ENCODE peak calls at places on chromosomes 6 and 20, in seven cellular contexts. U is stomach, H is transverse colon, Y is HCT116, C is GM23338, Z is breast epithelium, I is endothelial cell of umbilical vein. W is an unnamed sample.

GRCh38 chr20:57048027-57048869 is 218.2 kb downstream of the BMP7 start:
- DNase-seq in U (no peak), H (peak; percentile 37), Y (no peak), C (peak; percentile 76), Z (no peak), I (no peak), W (no peak)

GRCh38 chr20:25579081-25579770 is 6.1 kb downstream of the NINL start:
- DNase-seq in U (no peak), H (no peak), Y (no peak), C (peak; percentile 42), Z (no peak), I (no peak), W (no peak)

GRCh38 chr6:32131439-32131948 is 1.4 kb upstream of the FKBPL start:
- DNase-seq in U (no peak), H (no peak), Y (no peak), C (no peak), Z (no peak), I (no peak), W (no peak)

GRCh38 chr20:62426678-62427077 is 661 bp downstream of the RBBP8NL start:
- DNase-seq in U (peak; percentile 74), H (no peak), Y (no peak), C (peak; percentile 71), Z (peak; percentile 65), I (no peak), W (peak; percentile 83)

GRCh38 chr6:12164508-12164770 is 125.7 kb upstream of the EDN1 start:
- DNase-seq in U (no peak), H (no peak), Y (no peak), C (no peak), Z (no peak), I (no peak), W (no peak)

GRCh38 chr20:10982692-10983091 is 308.9 kb upstream of the JAG1 start:
- DNase-seq in U (no peak), H (no peak), Y (no peak), C (no peak), Z (no peak), I (no peak), W (no peak)

GRCh38 chr20:36862857-36863668 is 12.9 kb upstream of the TLDC2 start:
- DNase-seq in U (no peak), H (no peak), Y (no peak), C (peak; percentile 43), Z (no peak), I (peak; percentile 19), W (no peak)

GRCh38 chr6:124131259-124131658 is 327.6 kb downstream of the NKAIN2 start:
- DNase-seq in U (no peak), H (no peak), Y (no peak), C (no peak), Z (no peak), I (no peak), W (no peak)

GRCh38 chr6:168956884-168957730 is 296.5 kb downstream of the THBS2 start:
- DNase-seq in U (peak; percentile 67), H (peak; percentile 73), Y (peak; percentile 54), C (peak; percentile 78), Z (no peak), I (peak; percentile 17), W (peak; percentile 37)

GRCh38 chr6:4059115-4059777 is 19.7 kb downstream of the FAM217A start:
- DNase-seq in U (no peak), H (no peak), Y (no peak), C (no peak), Z (no peak), I (peak; percentile 62), W (no peak)

DNA sequence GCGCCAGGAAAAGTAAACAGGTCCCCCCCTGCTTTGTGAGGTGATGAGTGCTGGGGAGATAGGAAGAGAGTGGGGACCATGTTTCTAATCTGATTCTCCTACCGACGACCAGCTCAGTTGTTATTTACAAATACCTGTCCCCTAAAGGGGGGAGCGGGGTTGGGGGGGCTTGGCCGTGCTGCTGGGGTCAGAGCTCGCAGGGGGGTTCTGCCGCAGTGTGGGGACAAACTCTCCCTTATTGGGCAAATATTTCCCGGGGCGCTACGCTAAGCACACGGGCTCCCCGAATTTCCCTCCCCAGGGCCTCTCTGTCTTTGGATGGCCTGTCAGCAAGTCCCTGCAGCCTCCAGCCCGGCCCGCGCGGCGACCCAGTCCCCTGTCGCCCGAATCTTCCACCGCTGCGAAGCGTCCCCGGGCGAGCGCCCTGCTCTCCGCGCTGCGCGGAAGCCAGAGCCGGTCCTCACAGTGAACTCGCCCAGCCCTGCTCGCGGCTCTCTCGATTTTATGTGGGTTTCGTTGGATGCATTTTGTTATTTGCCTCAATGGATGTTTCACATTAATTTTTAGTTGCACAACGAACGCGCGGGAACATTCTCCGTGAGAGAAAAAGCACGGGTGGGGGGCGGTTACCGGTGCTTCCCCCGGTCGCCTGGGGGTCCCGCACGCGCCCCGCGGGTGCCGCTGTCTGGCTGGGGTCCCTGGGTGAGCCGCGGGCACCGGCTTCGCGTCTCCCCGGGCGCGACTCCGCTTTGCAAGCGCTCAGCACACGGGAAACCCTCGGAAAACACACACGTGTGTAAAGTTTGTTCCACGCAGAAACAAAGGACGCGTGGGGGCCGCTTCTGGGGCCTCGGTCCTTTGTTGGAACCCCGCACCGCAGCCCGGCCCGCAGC is 1.5 kb upstream of the STX16 start:
- DNase-seq in U (peak; percentile 34), H (peak; percentile 28), Y (no peak), C (peak; percentile 58), Z (no peak), I (no peak), W (peak; percentile 33)
- TF ChIP-seq POLR2AphosphoS5 in U (no peak), H (no peak), Y (no peak), C (no peak), Z (no peak), I (no peak), W (no peak)

GRCh38 chr6:137869781-137870180 is 2.7 kb downstream of the TNFAIP3 start:
- DNase-seq in U (no peak), H (no peak), Y (no peak), C (no peak), Z (no peak), I (no peak), W (no peak)

GRCh38 chr6:137870286-137870685 is 3.2 kb downstream of the TNFAIP3 start:
- DNase-seq in U (no peak), H (no peak), Y (no peak), C (no peak), Z (no peak), I (no peak), W (no peak)

GRCh38 chr6:137872071-137872470 is 5.0 kb downstream of the TNFAIP3 start:
- DNase-seq in U (no peak), H (no peak), Y (no peak), C (no peak), Z (no peak), I (peak; percentile 88), W (no peak)

GRCh38 chr6:137870744-137871247 is 3.7 kb downstream of the TNFAIP3 start:
- DNase-seq in U (no peak), H (no peak), Y (no peak), C (peak; percentile 28), Z (no peak), I (no peak), W (no peak)

GRCh38 chr6:137871299-137871698 is 4.2 kb downstream of the TNFAIP3 start:
- DNase-seq in U (no peak), H (no peak), Y (no peak), C (no peak), Z (no peak), I (no peak), W (no peak)
- H3K4me1 ChIP-seq in U (peaks cover 54% of the 10 kb centered on the region), H (peaks cover 14% of the 10 kb centered on the region), Y (peaks cover 6% of the 10 kb centered on the region), C (peaks cover 6% of the 10 kb centered on the region), Z (no peaks in the 10 kb centered on the region), I (peaks cover 44% of the 10 kb centered on the region), W (peaks cover 66% of the 10 kb centered on the region)

DNA sequence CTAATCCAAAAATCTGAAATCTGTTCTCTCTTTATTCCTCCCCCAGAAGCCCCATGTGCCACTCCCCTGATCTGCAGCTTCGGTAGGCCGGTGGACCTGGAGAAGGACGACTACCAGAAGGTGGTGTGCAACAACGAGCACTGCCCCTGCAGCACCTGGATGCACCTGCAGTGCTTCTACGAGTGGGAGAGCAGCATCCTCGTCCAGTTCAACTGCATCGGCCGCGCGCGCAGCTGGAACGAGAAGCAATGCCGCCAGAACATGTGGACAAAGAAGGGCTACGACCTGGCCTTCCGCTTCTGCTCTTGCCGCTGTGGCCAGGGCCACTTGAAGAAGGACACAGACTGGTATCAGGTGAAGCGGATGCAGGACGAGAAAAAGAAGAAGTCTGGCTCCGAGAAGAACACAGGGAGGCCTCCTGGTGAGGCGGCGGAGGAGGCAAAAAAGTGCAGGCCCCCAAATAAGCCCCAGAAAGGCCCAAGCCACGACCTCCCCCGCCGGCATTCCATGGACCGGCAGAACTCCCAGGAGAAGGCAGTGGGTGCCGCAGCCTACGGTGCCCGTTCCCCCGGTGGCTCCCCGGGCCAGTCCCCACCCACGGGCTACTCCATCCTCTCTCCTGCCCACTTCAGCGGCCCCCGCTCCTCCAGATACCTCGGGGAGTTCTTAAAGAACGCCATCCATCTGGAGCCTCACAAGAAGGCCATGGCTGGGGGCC is 31.5 kb downstream of the HECA start:
- DNase-seq in U (no peak), H (no peak), Y (no peak), C (no peak), Z (no peak), I (no peak), W (peak; percentile 78)
- TF ChIP-seq POLR2AphosphoS5 in U (no peak), H (no peak), Y (no peak), C (no peak), Z (no peak), I (no peak), W (no peak)

GRCh38 chr6:154261688-154262397 is 94.8 kb downstream of the IPCEF1 start:
- DNase-seq in U (no peak), H (no peak), Y (no peak), C (no peak), Z (no peak), I (no peak), W (no peak)

GRCh38 chr6:154267508-154268106 is 89.0 kb downstream of the IPCEF1 start:
- DNase-seq in U (no peak), H (no peak), Y (no peak), C (no peak), Z (no peak), I (no peak), W (no peak)

DNA sequence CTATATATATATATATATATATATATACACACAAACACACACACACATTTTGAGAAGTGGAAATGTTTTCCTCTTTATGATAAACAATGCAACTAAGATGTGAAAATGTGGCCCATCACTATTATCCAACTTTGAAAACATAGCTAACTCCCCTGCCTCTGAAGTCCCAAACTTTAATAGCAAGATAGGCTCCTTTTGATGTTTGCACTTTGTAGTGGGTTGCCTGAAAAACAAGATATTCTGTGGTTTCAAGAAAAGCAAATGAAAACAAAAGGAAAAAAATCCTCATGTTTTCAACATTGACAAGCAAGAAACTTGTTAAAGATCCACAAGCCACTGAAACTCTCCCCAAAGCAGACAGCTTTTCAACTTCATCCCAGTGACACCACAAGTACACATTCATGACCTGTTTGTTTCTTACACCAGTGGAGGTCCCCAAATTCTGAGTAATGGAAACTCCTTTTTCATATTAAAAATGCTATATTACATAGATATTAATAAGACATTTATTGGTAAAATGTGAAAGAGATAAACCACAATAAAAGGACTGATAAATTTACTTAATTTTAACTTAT is 90.0 kb downstream of the IPCEF1 start:
- DNase-seq in U (no peak), H (no peak), Y (no peak), C (no peak), Z (no peak), I (no peak), W (no peak)
- H3K4me1 ChIP-seq in U (no peaks in the 10 kb centered on the region), H (no peaks in the 10 kb centered on the region), Y (no peaks in the 10 kb centered on the region), C (no peaks in the 10 kb centered on the region), Z (no peaks in the 10 kb centered on the region), I (no peaks in the 10 kb centered on the region), W (no peaks in the 10 kb centered on the region)

DNA sequence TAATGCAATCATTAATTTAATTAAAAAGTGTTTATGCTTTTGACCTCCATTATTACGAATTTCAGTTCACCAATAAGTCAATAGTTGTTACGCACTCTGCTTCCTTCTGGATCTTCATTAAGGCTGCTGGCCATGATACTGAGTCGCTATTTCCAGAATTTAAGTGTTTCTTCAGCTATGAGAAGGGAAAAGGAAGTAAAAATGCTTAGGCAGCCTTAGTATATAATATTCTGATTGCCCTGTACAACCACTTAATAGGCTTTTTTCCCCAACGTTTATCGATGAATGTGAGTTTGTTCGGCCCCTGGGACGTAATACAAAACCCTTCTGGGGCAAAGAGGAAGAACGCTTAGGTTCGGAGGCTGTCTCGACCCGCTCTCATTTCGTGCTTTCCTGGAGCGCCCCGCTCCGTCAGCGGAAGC is 644 bp downstream of the OARD1 start:
- DNase-seq in U (no peak), H (peak; percentile 86), Y (no peak), C (no peak), Z (no peak), I (peak; percentile 87), W (peak; percentile 42)
- TF ChIP-seq POLR2AphosphoS5 in U (peak; percentile 83), H (peak; percentile 90), Y (peak; percentile 74), C (no peak), Z (no peak), I (no peak), W (peak; percentile 92)